ENCODE peak calls at places on chromosomes 5 and 9, in ten cellular contexts. V is spleen, K is tibial nerve, A is tibial artery, S is stomach, W is heart right ventricle, Q is A549, Y is breast epithelium, H is heart left ventricle, F is adrenal gland. N is an unnamed sample. For H3K4me1, the result is how much of the 10 kb centered on the place peaks cover.

GRCh38 chr5:116280149-116280803 is 195.5 kb downstream of the COMMD10 start:
- DNase-seq in V (no peak), S (no peak), Y (no peak), H (no peak), W (no peak), Q (no peak), F (no peak), K (no peak), A (no peak), N (no peak)

GRCh38 chr5:132750471-132751230 is 3.4 kb downstream of the CCNI2 start:
- DNase-seq in W (no peak), V (no peak), Y (peak), H (no peak), A (no peak), S (no peak), K (no peak), F (no peak), Q (no peak), N (no peak)

GRCh38 chr5:7425830-7426229 is 29.9 kb downstream of the ADCY2 start:
- DNase-seq in K (no peak), F (no peak), S (no peak), Q (no peak), W (no peak), Y (no peak), H (no peak), A (no peak), V (no peak), N (no peak)

GRCh38 chr9:70683841-70684240 is 269.4 kb upstream of the KLF9 start:
- DNase-seq in H (no peak), F (no peak), Y (no peak), K (no peak), A (no peak), W (no peak), S (no peak), V (no peak), Q (no peak), N (no peak)

GRCh38 chr5:155147222-155147621 is 133.7 kb downstream of the KIF4B start:
- DNase-seq in K (no peak), H (no peak), V (no peak), A (no peak), Q (no peak), F (no peak), Y (no peak), W (no peak), S (no peak), N (no peak)

GRCh38 chr9:19416143-19416542 is 7.3 kb downstream of the ACER2 start:
- DNase-seq in W (no peak), K (no peak), Q (no peak), A (no peak), V (no peak), H (no peak), Y (no peak), F (no peak), S (no peak), N (no peak)

GRCh38 chr9:88590558-88591146 is 55.7 kb downstream of the NXNL2 start:
- DNase-seq in H (no peak), V (no peak), Y (no peak), K (no peak), Q (no peak), S (no peak), A (no peak), W (no peak), F (no peak), N (no peak)

GRCh38 chr5:1400211-1400855 is 44.9 kb downstream of the SLC6A3 start:
- DNase-seq in S (no peak), F (no peak), W (no peak), Q (no peak), Y (no peak), A (no peak), H (no peak), K (no peak), V (no peak), N (no peak)

GRCh38 chr5:179060116-179061008 is at the start of gene ZNF354C:
- DNase-seq in F (peak), S (peak), V (peak), Y (peak), W (peak), A (peak), K (peak), H (peak), Q (peak), N (peak)

GRCh38 chr5:176359658-176360057 is 1.9 kb downstream of the KIAA1191 start:
- DNase-seq in V (no peak), Q (no peak), H (no peak), A (no peak), S (no peak), Y (no peak), W (no peak), K (no peak), F (no peak), N (no peak)

GRCh38 chr5:176360894-176361436 is 599 bp downstream of the KIAA1191 start:
- DNase-seq in S (no peak), A (no peak), H (no peak), Y (peak), V (no peak), W (peak), F (no peak), Q (peak), K (no peak), N (peak)

GRCh38 chr5:176362098-176362442 is 506 bp upstream of the KIAA1191 start:
- DNase-seq in V (no peak), Q (no peak), K (no peak), A (no peak), W (no peak), S (no peak), H (no peak), F (no peak), Y (no peak), N (no peak)

GRCh38 chr5:176364765-176365662 is at the start of gene ARL10:
- DNase-seq in F (no peak), W (peak), A (peak), Y (no peak), Q (no peak), S (no peak), K (no peak), V (peak), H (peak), N (no peak)

DNA sequence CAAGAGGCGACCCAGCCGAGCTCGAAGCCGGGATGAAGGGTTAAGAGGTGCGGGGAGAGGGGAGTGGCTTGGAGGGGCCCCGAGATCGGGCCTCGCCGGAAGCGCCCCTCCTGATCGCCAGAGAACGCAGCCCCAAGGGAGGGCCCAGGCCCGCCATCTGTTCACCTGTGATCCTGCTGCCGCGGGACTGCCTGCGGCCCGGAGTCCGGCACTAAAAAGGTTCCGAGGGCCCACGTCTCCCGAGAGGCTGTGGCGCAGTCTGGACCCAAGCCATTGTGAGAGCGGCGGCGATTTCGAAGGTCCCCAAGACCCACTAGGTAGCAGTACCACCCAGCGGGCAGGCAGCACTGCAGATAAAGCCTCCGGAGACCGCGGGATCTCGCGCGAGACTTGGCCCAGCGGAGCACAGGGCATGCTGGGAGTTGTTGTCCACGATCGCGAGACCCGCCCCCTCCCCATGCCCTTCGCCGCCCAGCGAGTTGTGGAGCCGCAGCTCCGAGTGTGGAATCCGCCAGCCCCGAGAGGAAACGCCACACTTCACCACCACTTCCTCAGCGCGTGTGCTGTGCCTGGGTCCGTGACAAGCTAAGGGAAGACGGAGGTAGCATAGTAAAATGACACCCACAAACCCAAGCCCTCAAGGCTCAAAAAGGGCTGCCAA is at the start of gene KIAA1191:
- DNase-seq in S (peak), Y (peak), F (peak), K (peak), H (peak), Q (peak), A (peak), W (peak), V (peak), N (peak)
- TF ChIP-seq CTCF in S (no peak), Y (no peak), F (no peak), K (peak), H (no peak), Q (peak), A (no peak), W (peak), V (peak), N (peak)

DNA sequence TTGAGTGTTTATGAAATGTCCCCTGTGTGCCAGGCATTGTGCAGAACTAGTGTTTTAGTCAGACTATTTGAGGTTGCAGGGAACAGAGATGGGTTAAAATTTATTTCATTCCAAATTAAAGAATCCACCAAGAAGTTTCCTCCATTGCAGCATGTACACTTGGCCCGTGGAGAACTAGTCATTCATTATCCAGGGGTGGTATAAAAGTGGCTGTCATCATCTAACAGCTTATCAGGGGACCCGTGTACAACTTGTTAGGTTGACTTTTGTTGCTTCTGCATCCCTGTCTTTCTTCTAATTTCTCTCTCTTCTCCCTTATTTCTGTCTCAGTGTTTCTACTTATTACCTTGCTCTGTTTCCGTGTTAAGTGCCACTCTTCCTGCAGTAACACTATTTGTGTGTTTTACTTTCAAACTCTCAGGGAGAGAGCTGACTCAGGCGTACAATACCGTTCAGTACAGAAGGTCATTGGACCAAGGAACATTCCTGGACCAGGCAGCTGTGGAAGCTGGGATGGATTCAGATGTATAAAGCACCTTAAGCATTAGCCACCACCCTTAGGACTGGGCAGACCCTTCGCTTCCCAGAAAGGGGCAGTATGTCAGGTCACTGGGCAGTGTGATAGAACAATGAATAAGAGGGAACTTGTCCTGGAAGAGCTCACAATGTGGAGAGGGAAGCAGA is 36.1 kb downstream of the MAP3K1 start:
- DNase-seq in H (no peak), S (no peak), Y (no peak), Q (no peak), V (no peak), K (no peak), W (no peak), F (peak), A (no peak), N (no peak)
- H3K4me1 ChIP-seq in H (under half), S (half or more), Y (under half), Q (under half), V (half or more), K (under half), W (under half), F (under half), A (under half), N (under half)

DNA sequence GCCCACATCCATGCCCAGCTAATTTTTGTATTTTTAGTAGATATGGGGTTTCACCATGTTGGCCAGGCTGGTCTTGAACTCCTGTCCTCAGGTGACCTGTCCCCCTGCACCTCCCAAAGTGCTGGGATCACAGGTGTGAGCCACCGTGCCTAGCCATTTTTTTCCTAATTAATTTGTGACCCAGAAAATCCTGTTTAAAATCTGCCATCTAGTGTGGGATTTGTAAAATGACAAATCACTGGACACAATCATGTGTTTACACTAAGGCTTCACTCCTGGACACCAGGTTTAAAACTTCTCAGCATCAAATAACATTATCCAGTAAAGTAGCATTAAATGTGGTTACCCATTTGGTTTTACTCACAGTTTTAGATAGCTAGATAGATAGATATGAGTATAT is 18.6 kb upstream of the KDM4C start:
- DNase-seq in Y (no peak), V (no peak), Q (peak), A (no peak), K (no peak), S (no peak), H (no peak), F (no peak), W (no peak), N (no peak)
- TF ChIP-seq CTCF in Y (no peak), V (peak), Q (peak), A (no peak), K (peak), S (no peak), H (no peak), F (peak), W (peak), N (peak)

DNA sequence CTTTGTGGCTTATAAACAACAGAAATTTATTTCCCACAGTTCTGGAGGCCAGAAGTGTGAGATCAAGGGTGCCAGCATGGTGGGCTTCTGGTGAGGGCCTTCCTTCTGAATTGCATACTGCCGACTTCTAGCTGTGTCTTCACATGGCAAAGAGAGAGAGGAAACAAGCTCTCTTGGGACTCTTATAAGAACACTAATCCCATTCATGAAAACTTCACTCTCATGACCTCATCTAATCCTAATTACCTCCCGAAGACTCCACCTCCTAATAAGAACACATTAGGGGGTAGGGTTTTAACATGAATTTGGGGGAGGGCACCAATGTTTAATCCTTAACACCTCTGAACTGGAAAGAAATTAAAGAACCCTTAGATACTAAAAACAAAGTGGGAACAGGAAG is 75.9 kb upstream of the MINAR2 start:
- DNase-seq in Y (no peak), W (no peak), F (no peak), K (no peak), Q (no peak), H (no peak), S (no peak), A (no peak), V (no peak), N (no peak)
- H3K4me1 ChIP-seq in Y (under half), W (under half), F (under half), K (under half), Q (under half), H (under half), S (under half), A (under half), V (under half), N (under half)

GRCh38 chr5:50927953-50928352 is 261.5 kb downstream of the PARP8 start:
- DNase-seq in V (no peak), K (no peak), W (no peak), H (no peak), Y (no peak), S (no peak), Q (no peak), A (no peak), F (no peak), N (no peak)

GRCh38 chr5:50923768-50924113 is 257.3 kb downstream of the PARP8 start:
- DNase-seq in Y (no peak), S (no peak), V (no peak), F (no peak), H (no peak), A (no peak), Q (no peak), W (no peak), K (no peak), N (no peak)

GRCh38 chr5:50921366-50922133 is 255.1 kb downstream of the PARP8 start:
- DNase-seq in W (no peak), S (no peak), K (no peak), Y (no peak), V (no peak), Q (no peak), A (no peak), H (no peak), F (no peak), N (no peak)

DNA sequence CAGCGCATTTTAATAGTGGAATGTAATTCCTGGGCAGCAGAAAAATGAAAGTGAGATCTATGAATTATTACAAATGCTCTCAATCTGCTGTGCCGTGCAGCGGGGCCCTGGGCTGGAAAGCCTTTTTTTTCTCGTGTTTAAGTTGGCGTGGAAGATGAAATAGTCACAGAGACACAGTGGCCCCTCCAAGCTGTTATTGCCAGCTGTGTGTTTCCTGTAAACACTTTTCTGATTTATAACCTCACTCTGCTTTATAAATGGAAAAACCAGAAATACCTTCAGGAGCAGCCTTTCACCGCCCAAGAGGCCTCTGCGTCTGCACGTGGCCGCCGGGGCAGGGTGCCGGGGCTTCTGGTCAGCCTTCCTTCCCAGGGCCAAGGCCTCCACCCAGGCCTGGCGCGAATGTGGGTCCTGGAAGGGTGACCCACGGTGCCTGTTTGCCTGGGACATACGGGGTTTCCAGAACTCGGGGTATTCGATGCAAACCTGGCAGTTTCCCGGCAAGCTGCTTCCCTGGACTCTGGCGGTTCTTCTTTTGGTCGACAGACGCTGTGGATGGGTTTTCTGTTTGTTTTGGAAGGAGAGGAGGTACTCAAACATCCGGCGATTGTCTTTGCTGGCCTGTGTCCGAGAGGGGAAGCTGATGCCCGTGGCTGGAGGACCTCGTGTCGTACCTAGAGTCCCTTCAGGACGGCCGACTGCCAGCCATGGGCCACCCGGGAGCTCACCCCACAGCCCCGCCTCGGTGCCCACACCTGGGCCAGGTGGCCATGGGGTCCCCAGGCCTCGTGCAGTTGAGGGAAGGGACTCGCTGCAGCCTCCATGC is 256.7 kb downstream of the PARP8 start:
- DNase-seq in H (peak), W (peak), K (no peak), V (peak), S (no peak), F (no peak), Q (no peak), A (no peak), Y (no peak), N (peak)
- TF ChIP-seq CTCF in H (peak), W (no peak), K (no peak), V (no peak), S (no peak), F (no peak), Q (no peak), A (no peak), Y (no peak), N (peak)

GRCh38 chr9:125125523-125125922 is 17.8 kb downstream of the SCAI start:
- DNase-seq in K (no peak), S (no peak), A (no peak), H (no peak), Y (no peak), V (no peak), W (no peak), Q (no peak), F (peak), N (no peak)

GRCh38 chr9:125126019-125126746 is 17.1 kb downstream of the SCAI start:
- DNase-seq in W (peak), Y (peak), V (peak), K (peak), A (peak), H (peak), Q (no peak), F (peak), S (peak), N (no peak)

GRCh38 chr9:125119643-125120286 is 23.6 kb downstream of the SCAI start:
- DNase-seq in S (no peak), Y (no peak), H (no peak), F (no peak), K (no peak), V (no peak), Q (no peak), W (no peak), A (no peak), N (no peak)

DNA sequence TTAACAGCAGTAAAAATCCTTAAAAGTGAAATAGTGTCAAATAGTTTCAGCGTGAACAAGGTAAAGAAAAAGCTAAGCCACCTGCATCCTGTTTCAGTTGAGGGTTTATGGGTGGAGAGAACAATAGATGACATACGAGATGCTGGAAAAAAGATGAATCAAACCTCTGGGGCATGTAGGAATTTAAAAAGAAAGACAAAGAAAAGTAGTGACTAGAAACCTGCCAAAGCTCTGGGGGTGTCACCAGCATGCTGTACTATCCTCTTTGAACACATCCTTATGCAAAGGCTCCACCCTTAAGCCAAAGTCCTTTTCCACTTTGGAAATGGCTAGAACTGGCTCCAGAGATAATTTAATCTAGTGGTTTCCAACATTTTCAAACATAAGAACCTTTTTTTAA is 22.2 kb downstream of the SCAI start:
- DNase-seq in A (no peak), K (no peak), S (no peak), W (no peak), Q (no peak), H (no peak), V (no peak), F (no peak), Y (no peak), N (no peak)
- H3K4me1 ChIP-seq in A (under half), K (under half), S (under half), W (under half), Q (under half), H (under half), V (under half), F (under half), Y (under half), N (under half)

GRCh38 chr5:109390188-109390587 is 19.6 kb downstream of the PJA2 start:
- DNase-seq in V (no peak), Y (no peak), S (no peak), H (no peak), K (no peak), W (no peak), Q (no peak), A (no peak), F (no peak), N (no peak)

GRCh38 chr5:109387408-109387974 is 22.3 kb downstream of the PJA2 start:
- DNase-seq in S (no peak), A (no peak), V (no peak), Q (no peak), W (no peak), H (no peak), F (no peak), K (no peak), Y (no peak), N (no peak)

GRCh38 chr5:109388407-109388806 is 21.4 kb downstream of the PJA2 start:
- DNase-seq in V (no peak), K (no peak), Q (no peak), W (no peak), H (no peak), F (no peak), S (no peak), A (no peak), Y (no peak), N (no peak)
- TF ChIP-seq CTCF in V (no peak), K (no peak), Q (no peak), W (no peak), H (no peak), F (no peak), S (no peak), A (no peak), Y (no peak), N (no peak)